ENCODE peak calls at places on chromosomes 13 and 19, in four cellular contexts. B is NCI-H510A treated with DMSO at 0.1 percent for 48 hours, C is pancreas, Z is fibroblast of lung. W is an unnamed sample.

GRCh38 chr13:52955505-52955904 is 73.1 kb upstream of the OLFM4 start:
- DNase-seq in B (no peak), C (no peak), Z (no peak), W (no peak)

GRCh38 chr13:45728759-45729158 is 26.6 kb downstream of the CBY2 start:
- DNase-seq in B (no peak), C (no peak), Z (no peak), W (no peak)

GRCh38 chr13:43572601-43573360 is 214.0 kb downstream of the ENOX1 start:
- DNase-seq in B (no peak), C (no peak), Z (no peak), W (no peak)

GRCh38 chr13:35470671-35471465 is 5.6 kb downstream of the MAB21L1 start:
- DNase-seq in B (no peak), C (peak), Z (peak), W (no peak)

GRCh38 chr19:17779281-17779930 is 15.5 kb upstream of the B3GNT3 start:
- DNase-seq in B (no peak), C (no peak), Z (peak), W (no peak)

GRCh38 chr13:42992585-42993122 is 613 bp upstream of the EPSTI1 start:
- DNase-seq in B (no peak), C (no peak), Z (no peak), W (no peak)

GRCh38 chr13:112879283-112879833 is 89.7 kb upstream of the MCF2L start:
- DNase-seq in B (no peak), C (peak), Z (peak), W (no peak)

GRCh38 chr13:87331178-87331577 is 340.0 kb upstream of the SLITRK5 start:
- DNase-seq in B (no peak), C (no peak), Z (peak), W (peak)

GRCh38 chr13:90594694-90595093 is 752.8 kb upstream of the MIR17HG start:
- DNase-seq in B (no peak), C (no peak), Z (peak), W (no peak)

GRCh38 chr19:7885818-7886217 is 2.5 kb upstream of the LRRC8E start:
- DNase-seq in B (no peak), C (no peak), Z (no peak), W (no peak)

GRCh38 chr19:58558623-58559274 is 338 bp upstream of the UBE2M start:
- DNase-seq in B (no peak), C (peak), Z (peak), W (peak)

GRCh38 chr19:46840157-46840942 is 10.3 kb downstream of the AP2S1 start:
- DNase-seq in B (peak), C (no peak), Z (peak), W (peak)

GRCh38 chr19:54694648-54695047 is 29.6 kb upstream of the KIR3DL3 start:
- DNase-seq in B (no peak), C (no peak), Z (no peak), W (no peak)

GRCh38 chr13:20475927-20476691 is 49.5 kb downstream of the CRYL1 start:
- DNase-seq in B (peak), C (peak), Z (no peak), W (no peak)

GRCh38 chr13:39781381-39781780 is 125.9 kb downstream of the COG6 start:
- DNase-seq in B (no peak), C (no peak), Z (no peak), W (no peak)

GRCh38 chr13:114324334-114324733 is 10.0 kb downstream of the CHAMP1 start:
- DNase-seq in B (no peak), C (no peak), Z (no peak), W (no peak)

GRCh38 chr19:42440357-42441046 is 2.2 kb downstream of the CXCL17 start:
- DNase-seq in B (peak), C (peak), Z (peak), W (peak)

GRCh38 chr13:95677564-95678386 is 836 bp downstream of the DNAJC3 start:
- DNase-seq in B (no peak), C (no peak), Z (peak), W (peak)

GRCh38 chr13:98761126-98761978 is 8.9 kb upstream of the SLC15A1 start:
- DNase-seq in B (no peak), C (no peak), Z (peak), W (no peak)

GRCh38 chr13:73092831-73093230 is 34.0 kb downstream of the KLF5 start:
- DNase-seq in B (peak), C (no peak), Z (peak), W (no peak)

GRCh38 chr13:74747186-74747955 is 613.2 kb upstream of the KLF12 start:
- DNase-seq in B (no peak), C (no peak), Z (no peak), W (no peak)

GRCh38 chr19:39645800-39646411 is 9.8 kb upstream of the LGALS16 start:
- DNase-seq in B (no peak), C (no peak), Z (peak), W (no peak)

W was measured in thyroid gland.